ENCODE peak calls at places on chromosomes 16 and 17, in four cellular contexts. One of them, this sample, is unnamed.

GRCh38 chr17:48908047-48908843 is at the start of gene UBE2Z:
- DNase-seq in cardiac fibroblast: peak
- DNase-seq in AG04450: peak
- DNase-seq in heart left ventricle: peak
- DNase-seq in this sample: peak

GRCh38 chr17:64202683-64203430 is 60.2 kb downstream of the TEX2 start:
- DNase-seq in heart left ventricle: no peak
- DNase-seq in cardiac fibroblast: peak
- DNase-seq in AG04450: no peak
- DNase-seq in this sample: no peak

GRCh38 chr16:19997734-19998133 is 76.0 kb downstream of the GPR139 start:
- DNase-seq in AG04450: no peak
- DNase-seq in heart left ventricle: no peak
- DNase-seq in cardiac fibroblast: no peak
- DNase-seq in this sample: no peak

GRCh38 chr17:37494401-37494831 is 4.7 kb downstream of the DUSP14 start:
- DNase-seq in cardiac fibroblast: no peak
- DNase-seq in AG04450: no peak
- DNase-seq in heart left ventricle: no peak
- DNase-seq in this sample: no peak

GRCh38 chr16:49781401-49781800 is 74.5 kb downstream of the ZNF423 start:
- DNase-seq in cardiac fibroblast: no peak
- DNase-seq in AG04450: no peak
- DNase-seq in heart left ventricle: peak
- DNase-seq in this sample: no peak

GRCh38 chr17:72850410-72850809 is 242.1 kb downstream of the SLC39A11 start:
- DNase-seq in heart left ventricle: no peak
- DNase-seq in AG04450: peak
- DNase-seq in cardiac fibroblast: peak
- DNase-seq in this sample: peak

GRCh38 chr16:68234188-68235104 is 1.5 kb downstream of the ESRP2 start:
- DNase-seq in AG04450: no peak
- DNase-seq in heart left ventricle: no peak
- DNase-seq in cardiac fibroblast: no peak
- DNase-seq in this sample: no peak

GRCh38 chr16:69564845-69565610 is 738 bp upstream of the NFAT5 start:
- DNase-seq in cardiac fibroblast: no peak
- DNase-seq in heart left ventricle: no peak
- DNase-seq in AG04450: no peak
- DNase-seq in this sample: no peak

GRCh38 chr16:2455081-2455845 is 4.6 kb upstream of the TEDC2 start:
- DNase-seq in AG04450: no peak
- DNase-seq in heart left ventricle: no peak
- DNase-seq in cardiac fibroblast: no peak
- DNase-seq in this sample: no peak

GRCh38 chr17:29196784-29197515 is 16.8 kb upstream of the MYO18A start:
- DNase-seq in AG04450: no peak
- DNase-seq in cardiac fibroblast: no peak
- DNase-seq in heart left ventricle: no peak
- DNase-seq in this sample: no peak

GRCh38 chr17:79559111-79559887 is 51.6 kb downstream of the RBFOX3 start:
- DNase-seq in AG04450: no peak
- DNase-seq in cardiac fibroblast: no peak
- DNase-seq in heart left ventricle: no peak
- DNase-seq in this sample: no peak

GRCh38 chr17:8739104-8739503 is 5.5 kb downstream of the CCDC42 start:
- DNase-seq in heart left ventricle: no peak
- DNase-seq in AG04450: no peak
- DNase-seq in cardiac fibroblast: no peak
- DNase-seq in this sample: no peak

GRCh38 chr16:35188288-35189155 is 1729.1 kb downstream of the TP53TG3F start:
- DNase-seq in AG04450: no peak
- DNase-seq in heart left ventricle: no peak
- DNase-seq in cardiac fibroblast: no peak
- DNase-seq in this sample: no peak

GRCh38 chr17:40345161-40346034 is 19.1 kb downstream of the GJD3 start:
- DNase-seq in AG04450: no peak
- DNase-seq in cardiac fibroblast: peak
- DNase-seq in heart left ventricle: peak
- DNase-seq in this sample: no peak

GRCh38 chr16:50636865-50637374 is 44.2 kb downstream of the SNX20 start:
- DNase-seq in AG04450: no peak
- DNase-seq in cardiac fibroblast: no peak
- DNase-seq in heart left ventricle: no peak
- DNase-seq in this sample: no peak

GRCh38 chr16:76531236-76531635 is 254.0 kb downstream of the CNTNAP4 start:
- DNase-seq in AG04450: no peak
- DNase-seq in heart left ventricle: no peak
- DNase-seq in cardiac fibroblast: no peak
- DNase-seq in this sample: no peak

GRCh38 chr16:49620158-49620867 is 235.6 kb downstream of the ZNF423 start:
- DNase-seq in heart left ventricle: peak
- DNase-seq in cardiac fibroblast: peak
- DNase-seq in AG04450: no peak
- DNase-seq in this sample: no peak

GRCh38 chr16:19382887-19383816 is 34.5 kb upstream of the TMC5 start:
- DNase-seq in heart left ventricle: no peak
- DNase-seq in cardiac fibroblast: no peak
- DNase-seq in AG04450: no peak
- DNase-seq in this sample: no peak

GRCh38 chr16:31080756-31081419 is 6.7 kb downstream of the ZNF646 start:
- DNase-seq in heart left ventricle: no peak
- DNase-seq in cardiac fibroblast: no peak
- DNase-seq in AG04450: no peak
- DNase-seq in this sample: no peak

GRCh38 chr16:70724146-70725023 is 38.5 kb upstream of the MTSS2 start:
- DNase-seq in heart left ventricle: no peak
- DNase-seq in cardiac fibroblast: no peak
- DNase-seq in AG04450: no peak
- DNase-seq in this sample: no peak

GRCh38 chr17:32445497-32445896 is 1.2 kb downstream of the PSMD11 start:
- DNase-seq in heart left ventricle: no peak
- DNase-seq in cardiac fibroblast: no peak
- DNase-seq in AG04450: no peak
- DNase-seq in this sample: no peak

GRCh38 chr17:65495255-65496060 is 66.0 kb downstream of the AXIN2 start:
- DNase-seq in cardiac fibroblast: no peak
- DNase-seq in AG04450: no peak
- DNase-seq in heart left ventricle: no peak
- DNase-seq in this sample: no peak

GRCh38 chr16:24653725-24654124 is 75.7 kb upstream of the TNRC6A start:
- DNase-seq in AG04450: no peak
- DNase-seq in cardiac fibroblast: no peak
- DNase-seq in heart left ventricle: no peak
- DNase-seq in this sample: no peak

GRCh38 chr16:86520317-86521210 is 10.2 kb downstream of the FOXF1 start:
- DNase-seq in cardiac fibroblast: no peak
- DNase-seq in heart left ventricle: peak
- DNase-seq in AG04450: no peak
- DNase-seq in this sample: no peak

GRCh38 chr16:80940069-80940856 is 66.4 kb downstream of the CMC2 start:
- DNase-seq in cardiac fibroblast: no peak
- DNase-seq in heart left ventricle: no peak
- DNase-seq in AG04450: no peak
- DNase-seq in this sample: no peak

GRCh38 chr16:86984286-86984685 is 332.9 kb downstream of the C16orf95 start:
- DNase-seq in cardiac fibroblast: no peak
- DNase-seq in heart left ventricle: no peak
- DNase-seq in AG04450: no peak
- DNase-seq in this sample: no peak

GRCh38 chr17:42101513-42102292 is 3.4 kb upstream of the ZNF385C start:
- DNase-seq in AG04450: peak
- DNase-seq in cardiac fibroblast: peak
- DNase-seq in heart left ventricle: peak
- DNase-seq in this sample: no peak

GRCh38 chr17:64057701-64058263 is 37.3 kb upstream of the ICAM2 start:
- DNase-seq in heart left ventricle: no peak
- DNase-seq in AG04450: no peak
- DNase-seq in cardiac fibroblast: no peak
- DNase-seq in this sample: no peak

GRCh38 chr16:72937916-72938315 is 110.0 kb downstream of the ZFHX3 start:
- DNase-seq in heart left ventricle: no peak
- DNase-seq in cardiac fibroblast: no peak
- DNase-seq in AG04450: no peak
- DNase-seq in this sample: no peak

GRCh38 chr17:72677108-72677507 is 415.4 kb downstream of the SLC39A11 start:
- DNase-seq in heart left ventricle: no peak
- DNase-seq in AG04450: no peak
- DNase-seq in cardiac fibroblast: no peak
- DNase-seq in this sample: no peak

GRCh38 chr17:27980035-27980434 is 62.4 kb upstream of the NLK start:
- DNase-seq in cardiac fibroblast: peak
- DNase-seq in AG04450: peak
- DNase-seq in heart left ventricle: no peak
- DNase-seq in this sample: peak

GRCh38 chr16:4345439-4346204 is 5.5 kb downstream of the PAM16 start:
- DNase-seq in heart left ventricle: no peak
- DNase-seq in AG04450: no peak
- DNase-seq in cardiac fibroblast: no peak
- DNase-seq in this sample: no peak

GRCh38 chr16:86195863-86196630 is 297.1 kb downstream of the IRF8 start:
- DNase-seq in heart left ventricle: no peak
- DNase-seq in AG04450: no peak
- DNase-seq in cardiac fibroblast: peak
- DNase-seq in this sample: no peak

GRCh38 chr16:88651989-88652762 is 1.3 kb upstream of the CYBA start:
- DNase-seq in heart left ventricle: no peak
- DNase-seq in cardiac fibroblast: no peak
- DNase-seq in AG04450: no peak
- DNase-seq in this sample: no peak

GRCh38 chr16:88653606-88654362 is 2.9 kb upstream of the CYBA start:
- DNase-seq in AG04450: no peak
- DNase-seq in cardiac fibroblast: no peak
- DNase-seq in heart left ventricle: no peak
- DNase-seq in this sample: no peak

GRCh38 chr16:88652763-88653065 is 1.9 kb upstream of the CYBA start:
- DNase-seq in cardiac fibroblast: no peak
- DNase-seq in AG04450: no peak
- DNase-seq in heart left ventricle: no peak
- DNase-seq in this sample: no peak

GRCh38 chr16:88654363-88655052 is 3.7 kb upstream of the CYBA start:
- DNase-seq in cardiac fibroblast: no peak
- DNase-seq in heart left ventricle: no peak
- DNase-seq in AG04450: no peak
- DNase-seq in this sample: no peak

DNA sequence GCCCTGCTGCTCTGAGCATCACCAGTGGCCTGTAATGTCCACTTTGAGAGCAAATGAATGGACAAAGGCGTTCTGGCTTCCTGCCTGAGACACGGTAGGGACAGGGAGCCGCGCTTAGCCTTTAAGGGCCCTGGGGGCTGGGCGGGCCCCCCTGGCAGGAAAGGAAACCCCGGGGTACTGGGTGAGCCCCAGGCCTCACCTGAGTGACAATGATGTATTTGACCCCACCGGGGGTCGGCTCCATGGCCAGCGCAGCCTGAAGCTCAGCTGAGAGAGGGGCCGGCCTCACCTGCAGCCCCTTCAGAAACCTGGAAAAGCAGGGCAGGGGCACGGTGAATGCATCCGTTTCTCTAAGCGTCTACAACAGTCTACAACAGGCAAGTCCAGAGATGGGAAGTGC is 2.2 kb upstream of the CYBA start:
- DNase-seq in cardiac fibroblast: no peak
- DNase-seq in heart left ventricle: no peak
- DNase-seq in AG04450: no peak
- DNase-seq in this sample: no peak
- TF ChIP-seq CTCF in cardiac fibroblast: no peak
- TF ChIP-seq CTCF in heart left ventricle: no peak
- TF ChIP-seq CTCF in AG04450: no peak
- TF ChIP-seq CTCF in this sample: no peak

DNA sequence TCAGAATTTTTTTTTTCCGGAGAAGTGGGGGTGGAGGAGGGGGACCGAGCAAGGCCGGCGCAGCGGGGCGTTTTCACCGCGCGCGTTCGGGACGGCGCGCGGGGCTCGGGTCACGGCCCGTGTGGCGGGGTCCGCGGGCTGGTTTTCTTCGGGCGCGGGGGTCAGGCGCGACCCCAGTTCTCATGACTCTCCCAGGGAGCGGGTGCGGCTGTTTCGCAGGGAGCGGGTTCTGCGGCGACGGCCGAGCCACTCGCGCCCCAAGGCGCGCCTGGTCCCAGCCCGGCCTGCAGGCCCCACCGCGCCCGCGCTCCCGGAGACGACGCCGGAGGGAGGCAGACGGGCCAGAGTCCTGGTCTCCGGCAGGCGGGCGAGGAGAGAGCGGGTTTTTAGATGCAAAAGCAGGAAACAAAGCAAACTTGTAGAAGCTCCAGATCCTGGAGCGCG is 1.0 kb downstream of the BAHCC1 start:
- DNase-seq in cardiac fibroblast: no peak
- DNase-seq in AG04450: no peak
- DNase-seq in heart left ventricle: no peak
- DNase-seq in this sample: no peak
- H3K4me3 ChIP-seq in cardiac fibroblast: peak
- H3K4me3 ChIP-seq in AG04450: peak
- H3K4me3 ChIP-seq in heart left ventricle: peak
- H3K4me3 ChIP-seq in this sample: peak

GRCh38 chr17:78412403-78412802 is 34.0 kb downstream of the PGS1 start:
- DNase-seq in heart left ventricle: no peak
- DNase-seq in AG04450: no peak
- DNase-seq in cardiac fibroblast: peak
- DNase-seq in this sample: no peak
- TF ChIP-seq CTCF in heart left ventricle: no peak
- TF ChIP-seq CTCF in AG04450: peak
- TF ChIP-seq CTCF in cardiac fibroblast: peak
- TF ChIP-seq CTCF in this sample: peak

DNA sequence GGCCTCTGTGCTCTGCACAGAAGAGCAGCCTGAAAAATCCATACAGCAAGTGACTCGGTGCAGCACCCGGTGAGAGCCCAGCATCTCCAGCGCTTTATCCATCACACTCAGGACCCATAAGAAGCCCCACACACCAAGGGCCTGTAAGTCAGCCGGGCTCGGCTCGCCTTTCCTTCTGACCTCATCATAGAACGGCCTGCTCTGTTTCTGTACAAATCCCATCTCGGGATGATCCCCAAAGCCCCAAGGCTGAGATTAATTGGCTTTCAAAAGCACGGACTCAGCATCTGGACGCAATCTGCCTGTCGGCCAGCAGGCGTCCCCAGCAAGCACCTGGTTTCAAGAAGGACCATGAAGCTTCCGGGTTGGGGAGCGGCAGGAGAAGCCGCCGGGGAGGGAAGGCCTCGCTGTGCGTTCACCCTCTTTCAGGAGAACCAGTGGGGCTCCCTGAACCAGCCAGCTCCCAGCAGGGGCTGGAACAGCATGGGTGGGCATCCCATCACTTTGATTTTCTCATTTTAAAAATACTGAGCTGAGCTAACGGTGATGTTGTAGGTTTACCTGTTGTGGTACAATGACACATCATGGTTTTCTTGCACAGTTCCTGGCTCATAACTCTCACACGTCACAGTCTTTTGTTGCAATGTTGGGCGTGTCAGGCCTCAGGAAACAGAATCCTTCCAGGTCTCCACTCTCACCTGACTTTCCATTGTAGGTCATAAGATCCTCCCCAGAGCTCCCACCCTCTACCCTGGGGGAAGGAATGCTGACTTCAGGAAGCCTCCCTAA is 6.7 kb downstream of the CCDC57 start:
- DNase-seq in cardiac fibroblast: peak
- DNase-seq in AG04450: peak
- DNase-seq in heart left ventricle: peak
- DNase-seq in this sample: no peak
- H3K4me3 ChIP-seq in cardiac fibroblast: no peak
- H3K4me3 ChIP-seq in AG04450: peak
- H3K4me3 ChIP-seq in heart left ventricle: no peak
- H3K4me3 ChIP-seq in this sample: no peak

GRCh38 chr17:80859004-80859941 is 132.4 kb upstream of the CHMP6 start:
- DNase-seq in AG04450: peak
- DNase-seq in heart left ventricle: peak
- DNase-seq in cardiac fibroblast: peak
- DNase-seq in this sample: peak
- TF ChIP-seq CTCF in AG04450: peak
- TF ChIP-seq CTCF in heart left ventricle: no peak
- TF ChIP-seq CTCF in cardiac fibroblast: peak
- TF ChIP-seq CTCF in this sample: peak

This sample was measured in AG09309.